ENCODE peak calls at places on chromosomes 7 and 10, in five cellular contexts. One of them, this sample, is unnamed.
A peak's percentile ranks its signal among the peaks of the same experiment; 100 is the strongest.

GRCh38 chr10:6501931-6502330 is 78.1 kb downstream of the PRKCQ start:
- DNase-seq in GM04504: no peak
- DNase-seq in left ventricle myocardium superior: no peak
- DNase-seq in effector memory CD8-positive, alpha-beta T cell: no peak
- DNase-seq in substantia nigra: no peak
- DNase-seq in this sample: no peak

GRCh38 chr7:12653127-12653917 is 34.1 kb upstream of the ARL4A start:
- DNase-seq in effector memory CD8-positive, alpha-beta T cell: no peak
- DNase-seq in left ventricle myocardium superior: no peak
- DNase-seq in GM04504: no peak
- DNase-seq in substantia nigra: no peak
- DNase-seq in this sample: peak; percentile 43

GRCh38 chr10:125114761-125115391 is 45.5 kb downstream of the CTBP2 start:
- DNase-seq in substantia nigra: no peak
- DNase-seq in GM04504: no peak
- DNase-seq in effector memory CD8-positive, alpha-beta T cell: no peak
- DNase-seq in left ventricle myocardium superior: no peak
- DNase-seq in this sample: no peak

GRCh38 chr10:101466016-101466912 is 112.3 kb downstream of the BTRC start:
- DNase-seq in effector memory CD8-positive, alpha-beta T cell: no peak
- DNase-seq in left ventricle myocardium superior: no peak
- DNase-seq in GM04504: no peak
- DNase-seq in substantia nigra: no peak
- DNase-seq in this sample: no peak

GRCh38 chr10:60894816-60895215 is 49.2 kb downstream of the RHOBTB1 start:
- DNase-seq in effector memory CD8-positive, alpha-beta T cell: no peak
- DNase-seq in left ventricle myocardium superior: no peak
- DNase-seq in GM04504: no peak
- DNase-seq in substantia nigra: no peak
- DNase-seq in this sample: no peak

GRCh38 chr10:23344251-23344841 is at the start of gene C10orf67:
- DNase-seq in substantia nigra: peak; percentile 40
- DNase-seq in left ventricle myocardium superior: peak; percentile 71
- DNase-seq in effector memory CD8-positive, alpha-beta T cell: no peak
- DNase-seq in GM04504: no peak
- DNase-seq in this sample: peak; percentile 69

GRCh38 chr10:127694580-127695193 is 42.3 kb upstream of the FOXI2 start:
- DNase-seq in GM04504: no peak
- DNase-seq in left ventricle myocardium superior: no peak
- DNase-seq in substantia nigra: no peak
- DNase-seq in effector memory CD8-positive, alpha-beta T cell: no peak
- DNase-seq in this sample: no peak

GRCh38 chr7:55532150-55532917 is 40.0 kb downstream of the VOPP1 start:
- DNase-seq in substantia nigra: no peak
- DNase-seq in effector memory CD8-positive, alpha-beta T cell: no peak
- DNase-seq in left ventricle myocardium superior: no peak
- DNase-seq in GM04504: no peak
- DNase-seq in this sample: no peak

GRCh38 chr7:37419496-37419895 is 29.2 kb downstream of the ELMO1 start:
- DNase-seq in effector memory CD8-positive, alpha-beta T cell: no peak
- DNase-seq in left ventricle myocardium superior: no peak
- DNase-seq in substantia nigra: no peak
- DNase-seq in GM04504: no peak
- DNase-seq in this sample: no peak

GRCh38 chr10:126090911-126091728 is 194.8 kb downstream of the FANK1 start:
- DNase-seq in effector memory CD8-positive, alpha-beta T cell: no peak
- DNase-seq in substantia nigra: no peak
- DNase-seq in GM04504: peak; percentile 94
- DNase-seq in left ventricle myocardium superior: no peak
- DNase-seq in this sample: peak; percentile 89

GRCh38 chr7:83547526-83547925 is 101.4 kb downstream of the SEMA3E start:
- DNase-seq in GM04504: no peak
- DNase-seq in effector memory CD8-positive, alpha-beta T cell: no peak
- DNase-seq in left ventricle myocardium superior: no peak
- DNase-seq in substantia nigra: no peak
- DNase-seq in this sample: no peak

GRCh38 chr10:7484456-7485266 is 73.8 kb upstream of the SFMBT2 start:
- DNase-seq in GM04504: no peak
- DNase-seq in substantia nigra: no peak
- DNase-seq in effector memory CD8-positive, alpha-beta T cell: peak; percentile 69
- DNase-seq in left ventricle myocardium superior: no peak
- DNase-seq in this sample: no peak

GRCh38 chr7:130096243-130096827 is 26.0 kb downstream of the KLHDC10 start:
- DNase-seq in GM04504: no peak
- DNase-seq in substantia nigra: no peak
- DNase-seq in left ventricle myocardium superior: no peak
- DNase-seq in effector memory CD8-positive, alpha-beta T cell: no peak
- DNase-seq in this sample: peak; percentile 42

GRCh38 chr7:831596-832291 is 532 bp upstream of the SUN1 start:
- DNase-seq in substantia nigra: no peak
- DNase-seq in left ventricle myocardium superior: no peak
- DNase-seq in GM04504: peak; percentile 86
- DNase-seq in effector memory CD8-positive, alpha-beta T cell: no peak
- DNase-seq in this sample: peak; percentile 94

GRCh38 chr7:80643336-80643925 is 5.0 kb downstream of the CD36 start:
- DNase-seq in GM04504: no peak
- DNase-seq in left ventricle myocardium superior: no peak
- DNase-seq in effector memory CD8-positive, alpha-beta T cell: no peak
- DNase-seq in substantia nigra: no peak
- DNase-seq in this sample: no peak

GRCh38 chr10:91200314-91201212 is 19.9 kb upstream of the PCGF5 start:
- DNase-seq in substantia nigra: no peak
- DNase-seq in left ventricle myocardium superior: no peak
- DNase-seq in GM04504: no peak
- DNase-seq in effector memory CD8-positive, alpha-beta T cell: no peak
- DNase-seq in this sample: no peak

GRCh38 chr7:152909683-152910544 is 150.4 kb downstream of the ACTR3B start:
- DNase-seq in substantia nigra: no peak
- DNase-seq in left ventricle myocardium superior: no peak
- DNase-seq in GM04504: no peak
- DNase-seq in effector memory CD8-positive, alpha-beta T cell: no peak
- DNase-seq in this sample: no peak

GRCh38 chr7:113200281-113200680 is 81.9 kb upstream of the SMIM30 start:
- DNase-seq in left ventricle myocardium superior: no peak
- DNase-seq in GM04504: no peak
- DNase-seq in effector memory CD8-positive, alpha-beta T cell: no peak
- DNase-seq in substantia nigra: no peak
- DNase-seq in this sample: no peak

GRCh38 chr10:44045020-44045419 is 339.9 kb downstream of the CXCL12 start:
- DNase-seq in GM04504: peak; percentile 37
- DNase-seq in effector memory CD8-positive, alpha-beta T cell: no peak
- DNase-seq in left ventricle myocardium superior: peak; percentile 52
- DNase-seq in substantia nigra: no peak
- DNase-seq in this sample: no peak

GRCh38 chr7:19610194-19610943 is 98.5 kb downstream of the POLR1F start:
- DNase-seq in GM04504: no peak
- DNase-seq in substantia nigra: no peak
- DNase-seq in left ventricle myocardium superior: no peak
- DNase-seq in effector memory CD8-positive, alpha-beta T cell: no peak
- DNase-seq in this sample: peak; percentile 44

GRCh38 chr10:118541718-118542117 is 53.7 kb downstream of the PRLHR start:
- DNase-seq in substantia nigra: no peak
- DNase-seq in effector memory CD8-positive, alpha-beta T cell: no peak
- DNase-seq in left ventricle myocardium superior: no peak
- DNase-seq in GM04504: no peak
- DNase-seq in this sample: no peak

GRCh38 chr7:126227643-126228042 is 1025.1 kb downstream of the GRM8 start:
- DNase-seq in effector memory CD8-positive, alpha-beta T cell: no peak
- DNase-seq in GM04504: no peak
- DNase-seq in left ventricle myocardium superior: no peak
- DNase-seq in substantia nigra: no peak
- DNase-seq in this sample: no peak

GRCh38 chr10:34281661-34282060 is 533.4 kb downstream of the PARD3 start:
- DNase-seq in effector memory CD8-positive, alpha-beta T cell: no peak
- DNase-seq in substantia nigra: no peak
- DNase-seq in GM04504: no peak
- DNase-seq in left ventricle myocardium superior: no peak
- DNase-seq in this sample: no peak

GRCh38 chr7:29563590-29564454 is at the start of gene PRR15:
- DNase-seq in effector memory CD8-positive, alpha-beta T cell: no peak
- DNase-seq in substantia nigra: no peak
- DNase-seq in GM04504: no peak
- DNase-seq in left ventricle myocardium superior: peak; percentile 36
- DNase-seq in this sample: peak; percentile 76

GRCh38 chr7:117808910-117809705 is 64.1 kb downstream of the CTTNBP2 start:
- DNase-seq in substantia nigra: no peak
- DNase-seq in effector memory CD8-positive, alpha-beta T cell: no peak
- DNase-seq in GM04504: no peak
- DNase-seq in left ventricle myocardium superior: no peak
- DNase-seq in this sample: no peak

GRCh38 chr10:116765549-116766162 is 23.3 kb upstream of the HSPA12A start:
- DNase-seq in effector memory CD8-positive, alpha-beta T cell: no peak
- DNase-seq in substantia nigra: no peak
- DNase-seq in GM04504: no peak
- DNase-seq in left ventricle myocardium superior: no peak
- DNase-seq in this sample: no peak

GRCh38 chr10:85193796-85194195 is 865.4 kb downstream of the CCSER2 start:
- DNase-seq in substantia nigra: no peak
- DNase-seq in GM04504: no peak
- DNase-seq in effector memory CD8-positive, alpha-beta T cell: no peak
- DNase-seq in left ventricle myocardium superior: no peak
- DNase-seq in this sample: no peak

GRCh38 chr10:103265712-103266329 is 11.1 kb upstream of the INA start:
- DNase-seq in effector memory CD8-positive, alpha-beta T cell: no peak
- DNase-seq in substantia nigra: no peak
- DNase-seq in left ventricle myocardium superior: peak; percentile 45
- DNase-seq in GM04504: peak; percentile 47
- DNase-seq in this sample: peak; percentile 85

GRCh38 chr7:151079199-151079910 is 1.3 kb downstream of the FASTK start:
- DNase-seq in substantia nigra: no peak
- DNase-seq in effector memory CD8-positive, alpha-beta T cell: no peak
- DNase-seq in left ventricle myocardium superior: no peak
- DNase-seq in GM04504: no peak
- DNase-seq in this sample: peak; percentile 55